ENCODE peak calls at places on chromosomes 16 and 17, in four cellular contexts. Y is stimulated activated CD4-positive, alpha-beta T cell treated with anti-CD3 and anti-CD28 coated beads, TNF-alpha, amount 100 ng/mL, for 1 hour; S is T-helper 1 cell; P is stimulated activated CD8-positive, alpha-beta memory T cell treated with anti-CD3 and anti-CD28 coated beads, Interleukin-7, amount 100 ng/mL, for 1 hour. I is an unnamed sample.

GRCh38 chr17:8072339-8072726 is 15.2 kb downstream of the ALOX12B start:
- DNase-seq in Y (no peak), S (no peak), P (no peak), I (no peak)

GRCh38 chr17:55161935-55162555 is 102.7 kb upstream of the HLF start:
- DNase-seq in Y (no peak), S (peak; percentile 4), P (no peak), I (no peak)

GRCh38 chr17:48551601-48552452 is 6.9 kb upstream of the HOXB2 start:
- DNase-seq in Y (no peak), S (no peak), P (no peak), I (no peak)

GRCh38 chr17:73099504-73099903 is 7.0 kb upstream of the SLC39A11 start:
- DNase-seq in Y (no peak), S (no peak), P (no peak), I (no peak)

GRCh38 chr16:88957456-88957767 is 19.6 kb downstream of the CBFA2T3 start:
- DNase-seq in Y (no peak), S (no peak), P (no peak), I (no peak)

GRCh38 chr16:53040788-53041187 is 11.9 kb downstream of the CHD9NB start:
- DNase-seq in Y (no peak), S (no peak), P (no peak), I (no peak)

GRCh38 chr16:87076950-87077749 is 240.0 kb downstream of the C16orf95 start:
- DNase-seq in Y (no peak), S (peak; percentile 38), P (no peak), I (peak; percentile 86)

GRCh38 chr16:85136705-85137322 is 24.5 kb upstream of the CIBAR2 start:
- DNase-seq in Y (no peak), S (no peak), P (no peak), I (no peak)

I was measured in H9.